ENCODE peak calls at places on chromosomes 1 and 21, in six cellular contexts. One of them, this sample, is unnamed.

GRCh38 chr21:17388226-17388625 is 124.6 kb upstream of the CXADR start:
- DNase-seq in GM23338: peak
- DNase-seq in tibial artery: no peak
- DNase-seq in H1: no peak
- DNase-seq in mammary epithelial cell: no peak
- DNase-seq in lung: no peak
- DNase-seq in this sample: no peak

GRCh38 chr1:197320991-197321531 is 53.0 kb downstream of the CRB1 start:
- DNase-seq in GM23338: no peak
- DNase-seq in tibial artery: peak
- DNase-seq in H1: no peak
- DNase-seq in mammary epithelial cell: peak
- DNase-seq in lung: no peak
- DNase-seq in this sample: peak

GRCh38 chr1:223846668-223847007 is 891 bp upstream of the TP53BP2 start:
- DNase-seq in GM23338: peak
- DNase-seq in tibial artery: no peak
- DNase-seq in H1: no peak
- DNase-seq in mammary epithelial cell: no peak
- DNase-seq in lung: no peak
- DNase-seq in this sample: no peak

GRCh38 chr1:194431121-194431520 is 1244.7 kb upstream of the B3GALT2 start:
- DNase-seq in GM23338: no peak
- DNase-seq in tibial artery: no peak
- DNase-seq in H1: no peak
- DNase-seq in mammary epithelial cell: no peak
- DNase-seq in lung: no peak
- DNase-seq in this sample: no peak

GRCh38 chr1:242824435-242824834 is 299.9 kb upstream of the PLD5 start:
- DNase-seq in GM23338: no peak
- DNase-seq in tibial artery: no peak
- DNase-seq in H1: no peak
- DNase-seq in mammary epithelial cell: peak
- DNase-seq in lung: no peak
- DNase-seq in this sample: peak

GRCh38 chr1:162291000-162291399 is 85.7 kb downstream of the SPATA46 start:
- DNase-seq in GM23338: no peak
- DNase-seq in tibial artery: no peak
- DNase-seq in H1: no peak
- DNase-seq in mammary epithelial cell: no peak
- DNase-seq in lung: no peak
- DNase-seq in this sample: no peak

GRCh38 chr1:161427733-161428516 is 60.2 kb upstream of the CFAP126 start:
- DNase-seq in GM23338: peak
- DNase-seq in tibial artery: no peak
- DNase-seq in H1: no peak
- DNase-seq in mammary epithelial cell: peak
- DNase-seq in lung: no peak
- DNase-seq in this sample: peak

GRCh38 chr1:162753001-162753658 is 37.4 kb upstream of the HSD17B7 start:
- DNase-seq in GM23338: no peak
- DNase-seq in tibial artery: no peak
- DNase-seq in H1: no peak
- DNase-seq in mammary epithelial cell: peak
- DNase-seq in lung: no peak
- DNase-seq in this sample: no peak

GRCh38 chr1:119141020-119141424 is 569 bp upstream of the WARS2 start:
- DNase-seq in GM23338: peak
- DNase-seq in tibial artery: no peak
- DNase-seq in H1: no peak
- DNase-seq in mammary epithelial cell: no peak
- DNase-seq in lung: peak
- DNase-seq in this sample: no peak

GRCh38 chr1:22376001-22376400 is 75.7 kb upstream of the ZBTB40 start:
- DNase-seq in GM23338: no peak
- DNase-seq in tibial artery: no peak
- DNase-seq in H1: no peak
- DNase-seq in mammary epithelial cell: no peak
- DNase-seq in lung: no peak
- DNase-seq in this sample: no peak

DNA sequence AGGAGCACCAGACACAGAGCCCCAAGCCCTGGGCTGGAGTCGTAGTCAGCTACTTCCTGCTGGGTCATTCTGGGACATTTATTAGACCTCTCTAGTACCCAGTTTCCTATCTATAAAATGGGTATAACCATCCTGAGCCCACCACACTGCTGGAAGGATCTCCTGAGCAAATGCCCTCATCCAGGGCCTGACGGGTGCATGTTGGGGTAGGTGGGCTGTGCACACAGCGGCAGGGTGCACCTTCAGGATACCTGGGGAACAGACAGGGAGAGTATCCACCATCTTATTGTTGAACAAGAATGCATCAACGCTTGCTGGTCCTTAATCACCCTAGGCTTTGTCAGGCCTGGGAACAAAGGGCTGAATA is 191.0 kb downstream of the HIVEP3 start:
- DNase-seq in GM23338: no peak
- DNase-seq in tibial artery: no peak
- DNase-seq in H1: no peak
- DNase-seq in mammary epithelial cell: no peak
- DNase-seq in lung: no peak
- DNase-seq in this sample: no peak
- H3K27ac ChIP-seq in GM23338: no peak
- H3K27ac ChIP-seq in tibial artery: no peak
- H3K27ac ChIP-seq in H1: no peak
- H3K27ac ChIP-seq in mammary epithelial cell: no peak
- H3K27ac ChIP-seq in lung: no peak
- H3K27ac ChIP-seq in this sample: no peak

GRCh38 chr1:212234431-212235298 is 50.5 kb upstream of the PPP2R5A start:
- DNase-seq in GM23338: no peak
- DNase-seq in tibial artery: peak
- DNase-seq in H1: no peak
- DNase-seq in mammary epithelial cell: peak
- DNase-seq in lung: peak
- DNase-seq in this sample: peak
- H3K27ac ChIP-seq in GM23338: no peak
- H3K27ac ChIP-seq in tibial artery: peak
- H3K27ac ChIP-seq in H1: no peak
- H3K27ac ChIP-seq in mammary epithelial cell: peak
- H3K27ac ChIP-seq in lung: peak
- H3K27ac ChIP-seq in this sample: peak

DNA sequence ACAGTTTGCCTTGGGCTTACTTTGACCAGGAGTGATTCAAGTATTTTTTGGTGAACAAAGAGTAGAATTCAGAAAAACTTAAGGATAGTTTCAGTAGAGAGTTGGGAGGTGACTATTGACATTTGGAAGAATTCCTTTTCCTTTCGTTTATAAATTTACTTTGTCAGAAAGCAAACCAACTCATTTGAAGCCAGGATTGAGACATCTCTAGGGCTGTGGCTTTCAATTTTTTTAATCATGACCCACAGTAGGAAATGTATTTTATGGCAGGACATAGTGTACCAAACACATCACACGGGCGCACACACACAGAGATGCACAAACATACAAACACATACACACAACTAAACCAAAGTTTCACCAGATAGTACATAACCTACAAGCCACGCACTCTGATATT is 24.1 kb downstream of the NR5A2 start:
- DNase-seq in GM23338: no peak
- DNase-seq in tibial artery: no peak
- DNase-seq in H1: no peak
- DNase-seq in mammary epithelial cell: no peak
- DNase-seq in lung: no peak
- DNase-seq in this sample: no peak
- H3K27ac ChIP-seq in GM23338: no peak
- H3K27ac ChIP-seq in tibial artery: no peak
- H3K27ac ChIP-seq in H1: no peak
- H3K27ac ChIP-seq in mammary epithelial cell: no peak
- H3K27ac ChIP-seq in lung: no peak
- H3K27ac ChIP-seq in this sample: no peak

GRCh38 chr21:42460391-42461184 is 35.4 kb downstream of the RSPH1 start:
- DNase-seq in GM23338: peak
- DNase-seq in tibial artery: no peak
- DNase-seq in H1: no peak
- DNase-seq in mammary epithelial cell: no peak
- DNase-seq in lung: no peak
- DNase-seq in this sample: no peak

GRCh38 chr21:42459583-42460215 is 36.3 kb downstream of the RSPH1 start:
- DNase-seq in GM23338: no peak
- DNase-seq in tibial artery: no peak
- DNase-seq in H1: no peak
- DNase-seq in mammary epithelial cell: no peak
- DNase-seq in lung: no peak
- DNase-seq in this sample: no peak

GRCh38 chr21:42461881-42462877 is 33.8 kb downstream of the RSPH1 start:
- DNase-seq in GM23338: peak
- DNase-seq in tibial artery: no peak
- DNase-seq in H1: no peak
- DNase-seq in mammary epithelial cell: no peak
- DNase-seq in lung: no peak
- DNase-seq in this sample: no peak

GRCh38 chr21:42459065-42459430 is 37.0 kb downstream of the RSPH1 start:
- DNase-seq in GM23338: no peak
- DNase-seq in tibial artery: no peak
- DNase-seq in H1: no peak
- DNase-seq in mammary epithelial cell: no peak
- DNase-seq in lung: no peak
- DNase-seq in this sample: no peak

DNA sequence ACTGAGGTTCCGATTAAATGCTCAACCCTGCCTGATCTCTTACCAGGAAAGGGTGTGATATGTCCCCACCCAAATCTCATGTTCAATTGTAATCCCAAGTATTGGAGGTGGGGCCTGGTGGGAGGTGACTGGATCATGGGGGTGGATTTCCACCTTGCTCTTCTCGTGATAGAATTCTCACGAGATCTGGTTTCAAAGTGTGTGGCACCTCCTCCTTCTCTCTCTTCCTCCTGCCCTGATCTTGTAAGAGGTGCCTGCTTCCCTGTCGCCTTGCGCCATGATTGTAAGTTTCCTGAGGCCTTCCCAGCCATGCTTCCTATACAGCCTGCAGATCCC is 34.9 kb downstream of the RSPH1 start:
- DNase-seq in GM23338: no peak
- DNase-seq in tibial artery: no peak
- DNase-seq in H1: no peak
- DNase-seq in mammary epithelial cell: no peak
- DNase-seq in lung: no peak
- DNase-seq in this sample: no peak
- H3K27ac ChIP-seq in GM23338: no peak
- H3K27ac ChIP-seq in tibial artery: no peak
- H3K27ac ChIP-seq in H1: no peak
- H3K27ac ChIP-seq in mammary epithelial cell: no peak
- H3K27ac ChIP-seq in lung: no peak
- H3K27ac ChIP-seq in this sample: no peak

DNA sequence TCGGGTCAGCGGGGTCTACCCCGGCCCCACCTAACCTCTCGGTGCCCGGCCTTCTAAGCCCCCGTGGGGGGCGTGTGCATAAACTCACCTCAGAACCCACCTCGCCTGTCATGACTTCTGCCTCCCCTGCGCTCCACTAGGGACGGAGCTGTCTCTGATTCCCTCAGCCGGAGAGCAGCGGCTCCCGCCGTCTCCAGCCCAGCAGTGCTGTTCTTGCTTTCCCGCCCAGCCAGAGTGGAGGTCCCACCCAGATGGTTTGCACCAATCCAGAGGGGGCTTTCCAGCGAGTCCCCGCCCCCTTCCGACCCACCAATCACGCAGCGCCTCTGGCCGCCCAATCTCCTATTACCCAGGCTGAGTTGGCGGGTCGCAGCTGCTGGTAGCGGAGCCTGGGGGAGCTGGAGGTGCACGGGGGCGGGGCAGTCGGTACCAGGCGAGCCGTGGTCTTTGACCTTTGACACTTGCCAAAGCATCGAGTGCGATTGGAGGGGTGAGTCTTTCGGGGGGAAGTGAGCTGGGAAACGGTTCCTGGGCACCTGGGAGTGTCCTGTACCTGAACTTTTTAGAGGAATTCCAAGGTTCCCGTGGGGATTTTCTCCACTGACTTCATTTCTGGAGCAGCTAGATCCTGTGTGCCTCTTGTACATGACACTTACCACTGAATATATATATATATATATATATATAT is at the start of gene CLSPN:
- DNase-seq in GM23338: peak
- DNase-seq in tibial artery: peak
- DNase-seq in H1: peak
- DNase-seq in mammary epithelial cell: peak
- DNase-seq in lung: peak
- DNase-seq in this sample: peak
- H3K27ac ChIP-seq in GM23338: peak
- H3K27ac ChIP-seq in tibial artery: peak
- H3K27ac ChIP-seq in H1: peak
- H3K27ac ChIP-seq in mammary epithelial cell: peak
- H3K27ac ChIP-seq in lung: peak
- H3K27ac ChIP-seq in this sample: peak

DNA sequence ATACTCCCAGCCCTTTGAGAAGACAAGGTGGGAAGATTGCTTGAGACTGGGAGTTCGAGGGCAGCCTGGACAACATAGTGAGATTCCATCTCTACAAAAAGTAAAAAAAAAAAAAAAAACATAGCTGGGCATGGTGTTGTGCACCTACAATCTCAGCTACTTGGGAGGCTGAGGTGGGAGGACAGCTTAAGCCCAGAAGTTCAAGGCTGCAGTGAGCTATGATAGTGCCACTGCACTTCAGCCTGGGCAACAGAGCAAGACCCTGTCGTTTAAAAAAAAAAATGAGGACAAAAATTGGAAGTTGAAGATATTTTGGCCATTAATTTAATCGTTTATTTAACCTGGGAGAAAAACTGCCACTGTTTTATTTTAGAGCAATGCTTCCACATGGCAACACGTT is 1.1 kb downstream of the URB1 start:
- DNase-seq in GM23338: no peak
- DNase-seq in tibial artery: no peak
- DNase-seq in H1: no peak
- DNase-seq in mammary epithelial cell: no peak
- DNase-seq in lung: no peak
- DNase-seq in this sample: no peak
- H3K27ac ChIP-seq in GM23338: no peak
- H3K27ac ChIP-seq in tibial artery: no peak
- H3K27ac ChIP-seq in H1: no peak
- H3K27ac ChIP-seq in mammary epithelial cell: no peak
- H3K27ac ChIP-seq in lung: no peak
- H3K27ac ChIP-seq in this sample: no peak

This sample was measured in astrocyte.